ENCODE peak calls at places on chromosomes 2 and 18, in seven cellular contexts. R is mesenchymal stem cell; N is CD4-positive, alpha-beta T cell; W is Panc1; U is hepatocyte; K is colonic mucosa; V is GM23248. I is an unnamed sample.

GRCh38 chr2:10035053-10035422 is 8.3 kb upstream of the KLF11 start:
- DNase-seq in R (no peak), N (no peak), W (no peak), U (no peak), K (no peak), V (no peak), I (no peak)

GRCh38 chr18:44687421-44687820 is 6.7 kb downstream of the SETBP1 start:
- DNase-seq in R (no peak), N (no peak), W (no peak), U (no peak), K (no peak), V (no peak), I (peak; percentile 64)

GRCh38 chr18:49028801-49029506 is 78.2 kb upstream of the SMAD7 start:
- DNase-seq in R (no peak), N (no peak), W (no peak), U (no peak), K (peak; percentile 11), V (no peak), I (no peak)

GRCh38 chr2:240932724-240933047 is 26.6 kb downstream of the CROCC2 start:
- DNase-seq in R (no peak), N (no peak), W (no peak), U (no peak), K (no peak), V (no peak), I (no peak)

GRCh38 chr2:21354113-21354679 is 230.4 kb downstream of the TDRD15 start:
- DNase-seq in R (no peak), N (no peak), W (no peak), U (no peak), K (no peak), V (no peak), I (no peak)

GRCh38 chr2:27527182-27527581 is 30.5 kb downstream of the GCKR start:
- DNase-seq in R (peak; percentile 2), N (no peak), W (no peak), U (no peak), K (no peak), V (peak; percentile 41), I (no peak)

GRCh38 chr2:200442471-200442870 is 67.4 kb downstream of the KCTD18 start:
- DNase-seq in R (peak; percentile 72), N (no peak), W (no peak), U (no peak), K (no peak), V (peak; percentile 85), I (peak; percentile 84)

GRCh38 chr2:220076734-220077133 is 449.3 kb downstream of the SLC4A3 start:
- DNase-seq in R (no peak), N (no peak), W (no peak), U (peak; percentile 48), K (no peak), V (peak; percentile 87), I (peak; percentile 96)

GRCh38 chr18:7633171-7633570 is 66.1 kb downstream of the PTPRM start:
- DNase-seq in R (no peak), N (no peak), W (no peak), U (no peak), K (no peak), V (peak; percentile 25), I (no peak)

DNA sequence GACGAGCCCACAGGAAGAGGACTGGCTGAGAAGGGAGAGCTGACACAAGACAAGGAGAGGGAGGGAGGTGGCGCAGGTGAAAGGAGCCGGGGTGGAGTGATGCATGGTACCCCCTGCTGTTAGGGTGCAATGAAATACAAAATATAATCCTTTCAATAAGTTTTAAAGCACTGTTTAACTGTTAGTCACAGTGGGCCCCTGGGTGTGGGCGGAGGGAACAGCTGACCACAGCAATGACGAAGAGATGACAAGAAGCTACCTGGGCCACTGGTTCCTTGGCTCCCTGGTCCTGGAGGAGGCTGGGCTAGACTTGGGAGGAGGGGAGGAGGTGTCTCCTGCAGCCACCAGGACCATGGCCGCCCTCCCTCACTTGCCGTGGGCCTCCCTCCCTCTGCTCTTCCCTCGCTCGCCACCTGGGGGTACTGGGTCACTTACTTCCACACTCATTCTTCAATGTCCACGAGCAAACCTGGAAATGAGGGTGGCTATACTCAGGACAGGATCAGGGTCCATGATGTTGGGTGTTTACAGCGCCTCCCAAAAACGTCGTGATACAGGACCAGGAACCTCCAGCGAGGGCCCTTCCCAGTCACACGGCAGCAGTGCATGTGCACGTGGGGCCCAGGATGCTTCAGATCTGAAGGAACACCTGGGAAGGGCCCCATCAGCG is 196.1 kb downstream of the ANKRD30B start:
- DNase-seq in R (no peak), N (no peak), W (no peak), U (no peak), K (no peak), V (no peak), I (no peak)
- H3K9me3 ChIP-seq in R (no peaks in the 10 kb centered on the region), N (no peaks in the 10 kb centered on the region), W (no peaks in the 10 kb centered on the region), U (no peaks in the 10 kb centered on the region), K (no peaks in the 10 kb centered on the region), V (no peaks in the 10 kb centered on the region), I (no peaks in the 10 kb centered on the region)

GRCh38 chr2:174574657-174575056 is 22.9 kb downstream of the WIPF1 start:
- DNase-seq in R (peak; percentile 38), N (no peak), W (no peak), U (no peak), K (no peak), V (no peak), I (no peak)
- H3K9me3 ChIP-seq in R (no peaks in the 10 kb centered on the region), N (no peaks in the 10 kb centered on the region), W (no peaks in the 10 kb centered on the region), U (no peaks in the 10 kb centered on the region), K (no peaks in the 10 kb centered on the region), V (no peaks in the 10 kb centered on the region), I (no peaks in the 10 kb centered on the region)

GRCh38 chr18:50665015-50665414 is 105.1 kb downstream of the MAPK4 start:
- DNase-seq in R (no peak), N (no peak), W (no peak), U (no peak), K (no peak), V (no peak), I (no peak)

GRCh38 chr18:50662177-50662576 is 102.3 kb downstream of the MAPK4 start:
- DNase-seq in R (no peak), N (no peak), W (no peak), U (peak; percentile 35), K (peak; percentile 24), V (peak; percentile 3), I (no peak)

GRCh38 chr18:50661013-50661412 is 101.1 kb downstream of the MAPK4 start:
- DNase-seq in R (no peak), N (no peak), W (no peak), U (no peak), K (no peak), V (no peak), I (no peak)

GRCh38 chr18:50663626-50664441 is 103.9 kb downstream of the MAPK4 start:
- DNase-seq in R (no peak), N (no peak), W (no peak), U (no peak), K (no peak), V (no peak), I (no peak)

DNA sequence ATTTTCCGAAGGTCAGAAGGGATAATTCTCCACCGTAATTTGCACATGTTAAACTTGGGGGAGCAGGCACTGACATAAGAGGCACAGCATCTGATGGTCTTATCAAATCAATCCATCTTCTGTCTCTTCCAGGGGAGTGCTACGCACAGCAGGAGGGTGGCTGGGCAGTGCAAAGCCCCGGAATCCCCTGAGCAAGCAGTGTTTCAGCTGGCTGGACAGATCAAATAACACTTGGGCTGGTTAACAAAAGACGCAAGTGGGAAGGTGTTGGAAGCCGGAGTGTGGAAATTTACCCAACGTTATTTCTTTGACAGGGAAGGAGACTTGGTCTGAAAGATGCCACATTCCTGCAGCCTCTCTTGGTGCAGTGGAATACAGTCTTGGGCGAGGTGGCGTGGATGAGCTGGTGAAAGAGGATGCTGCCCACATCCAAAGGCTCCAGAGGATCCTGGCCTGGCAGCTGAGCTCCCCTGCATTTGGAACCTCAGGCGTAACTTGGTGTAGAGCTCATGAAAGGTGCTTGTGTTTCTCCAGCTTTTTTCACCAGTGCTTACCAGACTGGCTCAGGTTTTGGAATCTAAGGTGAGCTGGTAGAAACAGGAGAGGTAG is 103.0 kb downstream of the MAPK4 start:
- DNase-seq in R (no peak), N (no peak), W (no peak), U (no peak), K (no peak), V (no peak), I (no peak)
- H3K9me3 ChIP-seq in R (peaks cover 11% of the 10 kb centered on the region), N (no peaks in the 10 kb centered on the region), W (no peaks in the 10 kb centered on the region), U (no peaks in the 10 kb centered on the region), K (no peaks in the 10 kb centered on the region), V (no peaks in the 10 kb centered on the region), I (peaks cover 12% of the 10 kb centered on the region)

DNA sequence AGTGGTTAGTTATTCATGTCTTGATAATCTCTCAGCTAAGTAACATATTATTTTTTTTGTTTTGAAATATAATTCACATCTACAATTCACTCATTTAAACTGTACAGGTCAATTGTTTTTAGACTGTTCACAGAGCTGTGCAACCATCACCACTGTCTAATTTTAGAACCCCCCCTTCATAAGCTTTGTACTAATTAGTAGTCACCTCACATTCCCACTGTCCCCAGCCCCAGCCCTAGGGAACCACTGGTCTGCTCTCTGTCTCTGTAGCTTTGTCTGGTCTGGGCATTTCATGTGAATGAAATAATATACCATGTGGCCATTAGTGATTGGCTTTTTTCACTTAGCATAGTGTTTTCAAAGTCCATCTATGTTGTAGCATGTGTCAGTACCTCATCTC is 55.3 kb downstream of the LCLAT1 start:
- DNase-seq in R (no peak), N (no peak), W (no peak), U (no peak), K (no peak), V (no peak), I (no peak)
- H3K9me3 ChIP-seq in R (peaks cover 12% of the 10 kb centered on the region), N (peaks cover 26% of the 10 kb centered on the region), W (peaks cover 26% of the 10 kb centered on the region), U (no peaks in the 10 kb centered on the region), K (no peaks in the 10 kb centered on the region), V (no peaks in the 10 kb centered on the region), I (peaks cover 5% of the 10 kb centered on the region)

DNA sequence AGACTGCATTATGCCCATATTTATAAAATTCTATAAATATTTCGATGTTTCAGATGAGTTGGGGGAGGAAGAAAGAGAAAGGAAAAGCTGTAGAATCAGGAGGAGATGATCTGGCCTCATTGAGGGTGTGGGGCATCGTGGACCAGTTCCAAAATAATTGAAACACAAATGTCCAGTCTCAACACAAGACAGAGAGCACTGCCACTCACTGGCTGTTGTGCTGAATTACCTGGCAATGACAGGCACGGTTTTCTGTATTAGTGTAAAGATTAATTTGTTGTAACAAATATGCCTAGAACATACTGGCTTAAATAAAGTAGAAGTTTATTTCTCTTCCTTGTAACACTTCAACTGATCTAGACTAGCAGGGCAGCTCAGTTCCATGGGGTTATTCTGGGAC is 24.1 kb downstream of the POLE4 start:
- DNase-seq in R (no peak), N (no peak), W (no peak), U (no peak), K (no peak), V (no peak), I (no peak)
- H3K9me3 ChIP-seq in R (no peaks in the 10 kb centered on the region), N (no peaks in the 10 kb centered on the region), W (no peaks in the 10 kb centered on the region), U (no peaks in the 10 kb centered on the region), K (no peaks in the 10 kb centered on the region), V (no peaks in the 10 kb centered on the region), I (no peaks in the 10 kb centered on the region)

I was measured in adipocyte.